ENCODE peak calls at places on chromosomes 4 and X, in eight cellular contexts. N is right cardiac atrium, L is fibroblast of mammary gland, M is NCI-H1694, B is H4, O is ACHN, X is Kasumi-1, I is T-helper 17 cell. C is an unnamed sample.

GRCh38 chr4:7186081-7186480 is 6.3 kb upstream of the SORCS2 start:
- DNase-seq in L (no peak), X (no peak), M (peak), N (no peak), O (peak), I (no peak), B (no peak), C (peak)

GRCh38 chrX:134737061-134737460 is 78.8 kb upstream of the PLAC1 start:
- DNase-seq in B (no peak), O (no peak), I (no peak), X (no peak), M (no peak), N (no peak), L (peak), C (no peak)

GRCh38 chr4:100289980-100290379 is 99.7 kb upstream of the DDIT4L start:
- DNase-seq in B (no peak), I (no peak), X (no peak), L (peak), N (no peak), O (no peak), M (no peak), C (no peak)

GRCh38 chr4:113292371-113293042 is 243.1 kb downstream of the ANK2 start:
- DNase-seq in N (peak), O (no peak), X (no peak), B (no peak), I (no peak), L (peak), M (no peak), C (no peak)

GRCh38 chrX:24025741-24026402 is 1.1 kb downstream of the KLHL15 start:
- DNase-seq in M (no peak), L (peak), X (no peak), I (no peak), O (peak), N (no peak), B (peak), C (no peak)

GRCh38 chr4:122224348-122224747 is 72.2 kb downstream of the BLTP1 start:
- DNase-seq in O (no peak), B (peak), X (peak), M (no peak), I (no peak), N (no peak), L (peak), C (no peak)

GRCh38 chrX:21940356-21940829 is at the start of gene SMS:
- DNase-seq in M (no peak), B (peak), O (peak), I (peak), N (peak), X (peak), L (peak), C (peak)

GRCh38 chrX:19549838-19550237 is 34.5 kb upstream of the MAP3K15 start:
- DNase-seq in I (no peak), M (no peak), L (no peak), X (no peak), B (no peak), N (no peak), O (no peak), C (no peak)

GRCh38 chr4:57093816-57094481 is 16.2 kb downstream of the IGFBP7 start:
- DNase-seq in M (no peak), N (peak), B (no peak), O (no peak), I (no peak), L (no peak), X (no peak), C (no peak)

GRCh38 chr4:145565328-145565727 is 53.9 kb upstream of the MMAA start:
- DNase-seq in I (no peak), N (no peak), L (peak), O (no peak), X (no peak), B (no peak), M (no peak), C (no peak)

GRCh38 chr4:121801715-121802075 is 572 bp downstream of the EXOSC9 start:
- DNase-seq in B (no peak), L (no peak), X (no peak), M (no peak), N (no peak), O (no peak), I (no peak), C (no peak)

GRCh38 chr4:163384434-163384833 is 40.7 kb downstream of the NPY5R start:
- DNase-seq in I (no peak), N (no peak), B (no peak), M (no peak), X (no peak), L (no peak), O (no peak), C (no peak)

GRCh38 chrX:111349098-111349497 is 62.9 kb downstream of the DCX start:
- DNase-seq in M (no peak), O (no peak), N (no peak), X (no peak), I (no peak), B (no peak), L (no peak), C (no peak)

GRCh38 chrX:114450911-114451310 is 133.0 kb upstream of the HTR2C start:
- DNase-seq in X (no peak), L (no peak), I (no peak), O (no peak), M (no peak), B (no peak), N (no peak), C (no peak)

GRCh38 chrX:151505796-151506195 is 57.7 kb upstream of the PASD1 start:
- DNase-seq in M (no peak), N (no peak), L (peak), I (no peak), O (peak), B (peak), X (peak), C (peak)

GRCh38 chr4:83109480-83110221 is 4.9 kb downstream of the PLAC8 start:
- DNase-seq in N (peak), X (peak), O (peak), B (no peak), I (peak), M (peak), L (peak), C (no peak)

GRCh38 chr4:8721621-8722020 is 129.1 kb downstream of the CPZ start:
- DNase-seq in X (no peak), B (no peak), O (no peak), M (no peak), N (no peak), I (no peak), L (no peak), C (no peak)

GRCh38 chr4:53478671-53479456 is 101.4 kb downstream of the FIP1L1 start:
- DNase-seq in N (no peak), L (peak), B (peak), I (no peak), X (no peak), O (no peak), M (no peak), C (no peak)

GRCh38 chr4:3296651-3297050 is 3.8 kb downstream of the RGS12 start:
- DNase-seq in I (no peak), N (no peak), M (no peak), O (no peak), X (no peak), B (no peak), L (no peak), C (no peak)

GRCh38 chr4:174496631-174497442 is 25.5 kb downstream of the HPGD start:
- DNase-seq in B (no peak), M (no peak), I (no peak), L (no peak), N (no peak), O (no peak), X (no peak), C (no peak)

GRCh38 chr4:24568425-24568824 is 15.9 kb downstream of the DHX15 start:
- DNase-seq in N (no peak), L (peak), X (no peak), B (no peak), M (no peak), I (no peak), O (no peak), C (no peak)

GRCh38 chr4:7337196-7338058 is 97.3 kb downstream of the PSAPL1 start:
- DNase-seq in N (no peak), L (no peak), I (no peak), M (no peak), O (no peak), X (no peak), B (no peak), C (no peak)

GRCh38 chr4:108008721-108009120 is 19.0 kb downstream of the HADH start:
- DNase-seq in B (no peak), I (no peak), L (peak), N (no peak), O (no peak), X (no peak), M (no peak), C (no peak)

GRCh38 chr4:101019941-101020401 is 327.4 kb downstream of the PPP3CA start:
- DNase-seq in X (no peak), B (peak), N (no peak), O (no peak), L (no peak), M (no peak), I (peak), C (peak)

C was measured in HepG2.